ENCODE peak calls at places on chromosomes 2 and 18, in seven cellular contexts. N, X, Q, I, P, K and W are unnamed samples.

GRCh38 chr2:219645631-219646527 is 18.4 kb downstream of the SLC4A3 start:
- DNase-seq in N (no peak), X (no peak), Q (no peak), I (no peak), P (no peak), K (peak; percentile 92), W (no peak)

GRCh38 chr2:121386707-121387106 is 101.7 kb upstream of the TFCP2L1 start:
- DNase-seq in N (no peak), X (no peak), Q (no peak), I (no peak), P (no peak), K (peak; percentile 34), W (no peak)

GRCh38 chr2:199848323-199848722 is 2.7 kb downstream of the FTCDNL1 start:
- DNase-seq in N (no peak), X (no peak), Q (no peak), I (no peak), P (no peak), K (no peak), W (no peak)

GRCh38 chr2:112031916-112032582 is 23.0 kb upstream of the TMEM87B start:
- DNase-seq in N (no peak), X (no peak), Q (peak; percentile 91), I (no peak), P (no peak), K (peak; percentile 25), W (no peak)

GRCh38 chr2:121155502-121156056 is 129.4 kb downstream of the TFCP2L1 start:
- DNase-seq in N (no peak), X (no peak), Q (no peak), I (no peak), P (no peak), K (no peak), W (no peak)

GRCh38 chr2:101983928-101984327 is 7.8 kb upstream of the IL1R2 start:
- DNase-seq in N (no peak), X (peak; percentile 2), Q (no peak), I (no peak), P (no peak), K (peak; percentile 27), W (no peak)

GRCh38 chr18:46793565-46793964 is 36.7 kb upstream of the ST8SIA5 start:
- DNase-seq in N (no peak), X (no peak), Q (no peak), I (no peak), P (no peak), K (no peak), W (no peak)

GRCh38 chr2:101744832-101745231 is 47.3 kb downstream of the MAP4K4 start:
- DNase-seq in N (no peak), X (no peak), Q (no peak), I (no peak), P (no peak), K (no peak), W (no peak)

GRCh38 chr2:167190053-167190452 is 301.8 kb downstream of the XIRP2 start:
- DNase-seq in N (no peak), X (no peak), Q (no peak), I (no peak), P (no peak), K (peak; percentile 88), W (no peak)

GRCh38 chr2:215748446-215748845 is 264.9 kb downstream of the MREG start:
- DNase-seq in N (no peak), X (no peak), Q (no peak), I (no peak), P (no peak), K (peak; percentile 48), W (no peak)

GRCh38 chr2:168660859-168661258 is 141.6 kb upstream of the NOSTRIN start:
- DNase-seq in N (no peak), X (no peak), Q (no peak), I (no peak), P (no peak), K (no peak), W (no peak)

GRCh38 chr18:6876646-6877045 is 147.1 kb downstream of the ARHGAP28 start:
- DNase-seq in N (no peak), X (no peak), Q (no peak), I (no peak), P (no peak), K (peak; percentile 4), W (no peak)

GRCh38 chr18:47996091-47996541 is 65.7 kb upstream of the SMAD2 start:
- DNase-seq in N (no peak), X (no peak), Q (no peak), I (no peak), P (no peak), K (no peak), W (no peak)

GRCh38 chr2:171999604-172000469 is at the start of gene METAP1D:
- DNase-seq in N (peak; percentile 95), X (peak; percentile 85), Q (peak; percentile 88), I (peak; percentile 96), P (peak; percentile 95), K (peak; percentile 83), W (peak; percentile 94)

GRCh38 chr18:2482711-2483475 is 88.4 kb downstream of the METTL4 start:
- DNase-seq in N (no peak), X (no peak), Q (no peak), I (no peak), P (no peak), K (no peak), W (no peak)

GRCh38 chr2:218982312-218983262 is 2.4 kb downstream of the FEV start:
- DNase-seq in N (no peak), X (no peak), Q (peak; percentile 35), I (no peak), P (no peak), K (no peak), W (no peak)

GRCh38 chr2:172119089-172119488 is 16.4 kb upstream of the DLX2 start:
- DNase-seq in N (no peak), X (peak; percentile 19), Q (no peak), I (no peak), P (no peak), K (peak; percentile 84), W (no peak)

GRCh38 chr18:58755304-58756010 is 84.2 kb downstream of the MALT1 start:
- DNase-seq in N (no peak), X (no peak), Q (no peak), I (no peak), P (no peak), K (no peak), W (no peak)

GRCh38 chr18:61669320-61669719 is 223.5 kb downstream of the RNF152 start:
- DNase-seq in N (no peak), X (no peak), Q (no peak), I (no peak), P (no peak), K (peak; percentile 25), W (no peak)

GRCh38 chr2:133266075-133266925 is 302.0 kb downstream of the NCKAP5 start:
- DNase-seq in N (no peak), X (no peak), Q (peak; percentile 40), I (no peak), P (no peak), K (peak; percentile 30), W (no peak)

GRCh38 chr18:59669872-59670657 is 27.2 kb downstream of the CCBE1 start:
- DNase-seq in N (no peak), X (no peak), Q (no peak), I (no peak), P (no peak), K (peak; percentile 72), W (no peak)

GRCh38 chr2:148704247-148704646 is 59.7 kb downstream of the EPC2 start:
- DNase-seq in N (no peak), X (no peak), Q (no peak), I (no peak), P (no peak), K (no peak), W (no peak)

GRCh38 chr2:128326296-128326790 is 7.7 kb upstream of the HS6ST1 start:
- DNase-seq in N (no peak), X (no peak), Q (no peak), I (no peak), P (no peak), K (no peak), W (no peak)

GRCh38 chr2:9215680-9216079 is 9.1 kb downstream of the ASAP2 start:
- DNase-seq in N (no peak), X (no peak), Q (no peak), I (no peak), P (no peak), K (no peak), W (no peak)

GRCh38 chr2:201502713-201503112 is 51.2 kb downstream of the STRADB start:
- DNase-seq in N (no peak), X (no peak), Q (no peak), I (no peak), P (no peak), K (no peak), W (no peak)

GRCh38 chr18:2258954-2259353 is 312.4 kb downstream of the METTL4 start:
- DNase-seq in N (no peak), X (no peak), Q (no peak), I (no peak), P (no peak), K (no peak), W (no peak)

GRCh38 chr2:233013027-233013461 is at the start of gene NGEF:
- DNase-seq in N (no peak), X (no peak), Q (no peak), I (no peak), P (no peak), K (no peak), W (no peak)

GRCh38 chr2:239800785-239801184 is 224.4 kb downstream of the NDUFA10 start:
- DNase-seq in N (no peak), X (no peak), Q (no peak), I (no peak), P (no peak), K (no peak), W (no peak)

GRCh38 chr2:127049927-127050802 is 56.8 kb downstream of the BIN1 start:
- DNase-seq in N (peak; percentile 59), X (no peak), Q (peak; percentile 55), I (peak; percentile 83), P (peak; percentile 91), K (peak; percentile 55), W (no peak)

GRCh38 chr2:216914491-216914890 is 54.6 kb upstream of the TNP1 start:
- DNase-seq in N (no peak), X (no peak), Q (no peak), I (no peak), P (no peak), K (no peak), W (no peak)

GRCh38 chr2:226618875-226619605 is 180.6 kb downstream of the IRS1 start:
- DNase-seq in N (no peak), X (no peak), Q (no peak), I (no peak), P (no peak), K (peak; percentile 69), W (no peak)